ENCODE peak calls at places on chromosome 22, in nine cellular contexts. Q is OCI-LY7, N is Calu3, R is coronary artery, C is WTC11, J is GM12865, F is pancreas, K is astrocyte of the spinal cord, E is transverse colon. L is an unnamed sample.

GRCh38 chr22:20847318-20847822 is 11.2 kb downstream of the PI4KA start:
- DNase-seq in Q (no peak), N (no peak), R (no peak), C (no peak), J (no peak), F (no peak), K (no peak), E (no peak), L (no peak)

GRCh38 chr22:19868773-19869471 is 14.2 kb upstream of the GNB1L start:
- DNase-seq in Q (no peak), N (no peak), R (no peak), C (peak; percentile 11), J (no peak), F (peak; percentile 52), K (peak; percentile 13), E (peak; percentile 66), L (no peak)

GRCh38 chr22:41713004-41713403 is 13.7 kb downstream of the MEI1 start:
- DNase-seq in Q (no peak), N (no peak), R (no peak), C (no peak), J (no peak), F (no peak), K (no peak), E (no peak), L (no peak)

GRCh38 chr22:30235687-30236170 is 10.8 kb downstream of the LIF start:
- DNase-seq in Q (no peak), N (peak; percentile 90), R (no peak), C (no peak), J (no peak), F (no peak), K (peak; percentile 93), E (no peak), L (no peak)

GRCh38 chr22:37012262-37012904 is 6.9 kb downstream of the TST start:
- DNase-seq in Q (no peak), N (no peak), R (no peak), C (no peak), J (no peak), F (no peak), K (no peak), E (peak; percentile 90), L (no peak)

GRCh38 chr22:43811777-43812148 is 342 bp downstream of the EFCAB6 start:
- DNase-seq in Q (no peak), N (no peak), R (no peak), C (no peak), J (peak; percentile 24), F (no peak), K (no peak), E (peak; percentile 13), L (peak; percentile 7)

GRCh38 chr22:34055525-34056200 is 135.4 kb upstream of the LARGE1 start:
- DNase-seq in Q (peak; percentile 57), N (no peak), R (no peak), C (peak; percentile 70), J (peak; percentile 63), F (no peak), K (no peak), E (no peak), L (peak; percentile 8)

GRCh38 chr22:31983911-31984661 is 39.8 kb downstream of the YWHAH start:
- DNase-seq in Q (no peak), N (no peak), R (no peak), C (no peak), J (no peak), F (no peak), K (no peak), E (no peak), L (no peak)

GRCh38 chr22:43829904-43830851 is 18.1 kb upstream of the EFCAB6 start:
- DNase-seq in Q (no peak), N (no peak), R (peak; percentile 88), C (no peak), J (no peak), F (peak; percentile 43), K (peak; percentile 16), E (no peak), L (no peak)

GRCh38 chr22:40202225-40202944 is 24.7 kb downstream of the TNRC6B start:
- DNase-seq in Q (no peak), N (no peak), R (no peak), C (no peak), J (no peak), F (no peak), K (no peak), E (no peak), L (no peak)

GRCh38 chr22:43092085-43092484 is 2.9 kb upstream of the TTLL1 start:
- DNase-seq in Q (no peak), N (no peak), R (no peak), C (no peak), J (no peak), F (no peak), K (no peak), E (no peak), L (no peak)

GRCh38 chr22:44942979-44943700 is 66.7 kb downstream of the PHF21B start:
- DNase-seq in Q (no peak), N (no peak), R (no peak), C (no peak), J (no peak), F (no peak), K (no peak), E (no peak), L (no peak)

GRCh38 chr22:37686002-37686982 is at the start of gene NOL12:
- DNase-seq in Q (peak; percentile 89), N (peak; percentile 84), R (no peak), C (peak; percentile 84), J (peak; percentile 92), F (peak; percentile 82), K (peak; percentile 90), E (peak; percentile 86), L (peak; percentile 79)

GRCh38 chr22:36736701-36737320 is 33.3 kb upstream of the CACNG2 start:
- DNase-seq in Q (no peak), N (no peak), R (peak; percentile 60), C (no peak), J (no peak), F (no peak), K (no peak), E (no peak), L (no peak)

GRCh38 chr22:45223304-45224117 is 17.2 kb downstream of the KIAA0930 start:
- DNase-seq in Q (no peak), N (no peak), R (no peak), C (no peak), J (no peak), F (no peak), K (no peak), E (no peak), L (no peak)

GRCh38 chr22:50473855-50474671 is 772 bp downstream of the SBF1 start:
- DNase-seq in Q (peak; percentile 41), N (peak; percentile 44), R (no peak), C (no peak), J (peak; percentile 25), F (peak; percentile 77), K (peak; percentile 49), E (peak; percentile 44), L (peak; percentile 85)

GRCh38 chr22:17779286-17780115 is 5.2 kb upstream of the BID start:
- DNase-seq in Q (no peak), N (no peak), R (no peak), C (no peak), J (peak; percentile 92), F (no peak), K (no peak), E (no peak), L (peak; percentile 66)

GRCh38 chr22:49429066-49429465 is 398.6 kb downstream of the BRD1 start:
- DNase-seq in Q (peak; percentile 17), N (no peak), R (no peak), C (no peak), J (no peak), F (no peak), K (no peak), E (no peak), L (no peak)
- TF ChIP-seq CTCF in Q (peak; percentile 55), N (no peak), R (no peak), C (no peak), J (no peak), F (no peak), K (no peak), E (no peak), L (no peak)

DNA sequence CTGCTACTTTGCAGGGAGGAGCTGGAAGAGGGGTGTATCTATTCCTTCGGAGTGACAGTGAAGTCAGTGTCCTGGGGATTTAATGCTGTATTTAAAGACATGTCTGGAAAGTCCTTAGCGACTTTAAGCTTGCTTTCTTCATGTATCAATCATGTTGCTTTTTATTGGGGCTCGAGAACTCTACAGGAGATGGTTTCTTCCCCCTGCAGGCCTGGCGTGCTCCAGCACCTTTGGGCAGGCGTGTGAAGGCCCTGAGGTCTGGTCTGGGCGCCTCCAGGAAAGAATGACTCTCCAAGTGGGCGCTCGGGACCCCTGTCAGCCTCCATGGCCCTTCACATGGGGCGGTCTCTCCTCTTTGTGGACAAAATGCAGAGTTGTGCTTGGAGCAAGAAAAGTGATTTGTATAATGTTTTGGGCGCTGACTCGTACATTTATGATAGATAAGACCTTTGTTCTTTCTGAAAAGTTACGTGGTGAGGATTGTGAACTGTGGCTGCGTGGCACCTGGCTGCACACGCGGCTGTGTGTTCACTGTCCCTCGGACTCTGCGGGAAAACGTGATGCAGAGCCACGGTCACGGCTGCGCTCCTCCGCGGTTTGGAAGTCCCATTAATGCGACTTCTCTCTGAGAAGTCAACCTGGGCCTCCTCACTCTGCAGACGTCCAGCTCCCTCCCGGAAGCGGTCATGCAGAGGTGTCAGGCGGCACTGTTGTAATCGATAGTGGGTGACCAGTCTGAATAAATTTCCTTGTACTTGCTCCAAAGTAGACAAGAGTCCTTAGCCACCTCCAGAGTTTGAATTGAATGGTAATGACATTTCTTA is 282.5 kb downstream of the TBC1D22A start:
- DNase-seq in Q (no peak), N (no peak), R (no peak), C (no peak), J (no peak), F (peak; percentile 39), K (no peak), E (no peak), L (no peak)
- TF ChIP-seq CTCF in Q (no peak), N (no peak), R (no peak), C (no peak), J (no peak), F (no peak), K (no peak), E (no peak), L (no peak)

GRCh38 chr22:26027341-26027740 is 141.9 kb upstream of the SEZ6L start:
- DNase-seq in Q (no peak), N (no peak), R (no peak), C (no peak), J (no peak), F (no peak), K (no peak), E (no peak), L (no peak)
- TF ChIP-seq CTCF in Q (no peak), N (no peak), R (no peak), C (no peak), J (no peak), F (no peak), K (no peak), E (no peak), L (no peak)

DNA sequence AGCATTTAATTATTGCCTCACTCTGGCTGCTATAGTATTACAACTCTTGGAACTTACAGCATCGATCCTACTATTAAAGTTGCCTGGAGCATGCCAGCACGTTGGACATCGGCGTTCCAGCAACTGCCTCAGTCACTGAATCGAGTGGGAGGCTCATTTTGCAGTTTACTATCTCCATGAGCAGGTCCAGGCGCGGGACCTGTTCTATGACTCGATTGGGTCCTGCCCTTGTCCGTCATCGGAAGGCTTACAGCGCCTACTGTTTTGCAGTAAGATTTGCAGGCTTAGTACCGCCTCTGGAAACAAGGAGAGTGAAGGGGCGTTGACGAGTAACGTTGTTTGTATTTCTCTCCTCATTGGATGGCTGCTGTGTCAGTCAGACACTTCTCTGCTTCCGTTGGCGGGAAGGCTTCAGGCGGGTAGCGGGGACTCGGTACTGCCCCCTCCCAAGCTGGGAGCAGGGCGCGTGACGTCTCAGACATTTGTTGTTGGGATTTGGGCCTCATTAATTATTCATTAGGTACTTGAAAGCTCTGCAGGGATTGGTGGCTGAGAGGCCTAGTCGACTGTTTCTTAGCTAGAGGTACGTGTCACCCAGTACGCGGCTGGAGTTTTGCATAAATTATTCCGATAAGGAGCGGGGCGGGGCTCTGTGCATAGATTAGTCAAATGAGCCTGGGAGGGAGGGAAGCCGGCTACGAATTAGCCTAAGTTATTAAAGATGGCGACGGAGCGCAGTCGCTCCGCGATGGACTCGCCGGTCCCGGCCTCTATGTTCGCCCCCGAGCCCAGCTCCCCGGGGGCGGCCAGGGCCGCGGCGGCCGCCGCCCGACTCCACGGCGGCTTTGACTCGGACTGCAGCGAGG is at the start of gene GTPBP1:
- DNase-seq in Q (peak; percentile 100), N (peak; percentile 97), R (peak; percentile 100), C (peak; percentile 97), J (peak; percentile 100), F (peak; percentile 88), K (peak; percentile 100), E (peak; percentile 98), L (peak; percentile 99)
- TF ChIP-seq CTCF in Q (no peak), N (no peak), R (no peak), C (no peak), J (no peak), F (no peak), K (no peak), E (peak; percentile 39), L (no peak)

L was measured in activated CD8-positive, alpha-beta T cell treated with anti-CD3 and anti-CD28 coated beads for 36 hours.